ENCODE peak calls at places on chromosomes 6 and 20, in nine cellular contexts. One of them, this sample, is unnamed.

GRCh38 chr6:82917346-82918064 is 148.1 kb downstream of the UBE3D start:
- DNase-seq in astrocyte: peak
- DNase-seq in SIG-M5: no peak
- DNase-seq in iris pigment epithelial cell: peak
- DNase-seq in left cardiac atrium: no peak
- DNase-seq in T-helper 2 cell: no peak
- DNase-seq in lung microvascular endothelial cell: no peak
- DNase-seq in head of caudate nucleus: no peak
- DNase-seq in NCI-H1694: no peak
- DNase-seq in this sample: no peak

GRCh38 chr6:46102123-46102522 is 27.7 kb upstream of the ENPP4 start:
- DNase-seq in head of caudate nucleus: no peak
- DNase-seq in NCI-H1694: no peak
- DNase-seq in iris pigment epithelial cell: no peak
- DNase-seq in lung microvascular endothelial cell: no peak
- DNase-seq in astrocyte: no peak
- DNase-seq in T-helper 2 cell: no peak
- DNase-seq in SIG-M5: no peak
- DNase-seq in left cardiac atrium: no peak
- DNase-seq in this sample: no peak

GRCh38 chr6:163338671-163339405 is 75.7 kb upstream of the QKI start:
- DNase-seq in left cardiac atrium: peak
- DNase-seq in head of caudate nucleus: peak
- DNase-seq in iris pigment epithelial cell: peak
- DNase-seq in T-helper 2 cell: no peak
- DNase-seq in SIG-M5: no peak
- DNase-seq in astrocyte: peak
- DNase-seq in NCI-H1694: no peak
- DNase-seq in lung microvascular endothelial cell: peak
- DNase-seq in this sample: no peak

GRCh38 chr6:145025488-145025887 is 709.8 kb downstream of the EPM2A start:
- DNase-seq in astrocyte: no peak
- DNase-seq in iris pigment epithelial cell: no peak
- DNase-seq in head of caudate nucleus: no peak
- DNase-seq in SIG-M5: no peak
- DNase-seq in NCI-H1694: no peak
- DNase-seq in T-helper 2 cell: no peak
- DNase-seq in lung microvascular endothelial cell: no peak
- DNase-seq in left cardiac atrium: no peak
- DNase-seq in this sample: no peak

GRCh38 chr6:11210386-11211138 is 21.9 kb downstream of the NEDD9 start:
- DNase-seq in lung microvascular endothelial cell: no peak
- DNase-seq in head of caudate nucleus: no peak
- DNase-seq in astrocyte: no peak
- DNase-seq in iris pigment epithelial cell: no peak
- DNase-seq in T-helper 2 cell: no peak
- DNase-seq in left cardiac atrium: no peak
- DNase-seq in NCI-H1694: no peak
- DNase-seq in SIG-M5: no peak
- DNase-seq in this sample: peak

GRCh38 chr6:42555477-42556457 is 8.1 kb upstream of the UBR2 start:
- DNase-seq in T-helper 2 cell: no peak
- DNase-seq in left cardiac atrium: no peak
- DNase-seq in iris pigment epithelial cell: peak
- DNase-seq in lung microvascular endothelial cell: no peak
- DNase-seq in astrocyte: no peak
- DNase-seq in SIG-M5: no peak
- DNase-seq in head of caudate nucleus: no peak
- DNase-seq in NCI-H1694: no peak
- DNase-seq in this sample: no peak

GRCh38 chr6:30821862-30822784 is 62.2 kb upstream of the DDR1 start:
- DNase-seq in head of caudate nucleus: no peak
- DNase-seq in iris pigment epithelial cell: peak
- DNase-seq in T-helper 2 cell: no peak
- DNase-seq in astrocyte: no peak
- DNase-seq in SIG-M5: no peak
- DNase-seq in left cardiac atrium: no peak
- DNase-seq in lung microvascular endothelial cell: peak
- DNase-seq in NCI-H1694: peak
- DNase-seq in this sample: no peak

GRCh38 chr6:112221561-112221960 is 32.8 kb downstream of the LAMA4 start:
- DNase-seq in lung microvascular endothelial cell: no peak
- DNase-seq in astrocyte: no peak
- DNase-seq in SIG-M5: no peak
- DNase-seq in iris pigment epithelial cell: peak
- DNase-seq in head of caudate nucleus: no peak
- DNase-seq in NCI-H1694: no peak
- DNase-seq in left cardiac atrium: no peak
- DNase-seq in T-helper 2 cell: no peak
- DNase-seq in this sample: no peak

GRCh38 chr6:68719761-68720160 is 84.7 kb downstream of the ADGRB3 start:
- DNase-seq in left cardiac atrium: no peak
- DNase-seq in lung microvascular endothelial cell: no peak
- DNase-seq in NCI-H1694: no peak
- DNase-seq in astrocyte: no peak
- DNase-seq in head of caudate nucleus: no peak
- DNase-seq in iris pigment epithelial cell: no peak
- DNase-seq in T-helper 2 cell: no peak
- DNase-seq in SIG-M5: no peak
- DNase-seq in this sample: no peak

GRCh38 chr20:63441136-63441776 is 31.2 kb downstream of the KCNQ2 start:
- DNase-seq in left cardiac atrium: no peak
- DNase-seq in lung microvascular endothelial cell: no peak
- DNase-seq in astrocyte: no peak
- DNase-seq in T-helper 2 cell: no peak
- DNase-seq in NCI-H1694: no peak
- DNase-seq in iris pigment epithelial cell: no peak
- DNase-seq in head of caudate nucleus: no peak
- DNase-seq in SIG-M5: no peak
- DNase-seq in this sample: no peak

GRCh38 chr20:53942121-53942816 is 128.1 kb downstream of the BCAS1 start:
- DNase-seq in head of caudate nucleus: no peak
- DNase-seq in iris pigment epithelial cell: no peak
- DNase-seq in T-helper 2 cell: no peak
- DNase-seq in lung microvascular endothelial cell: no peak
- DNase-seq in NCI-H1694: no peak
- DNase-seq in left cardiac atrium: no peak
- DNase-seq in SIG-M5: no peak
- DNase-seq in astrocyte: peak
- DNase-seq in this sample: no peak

GRCh38 chr20:46348972-46349741 is 40.9 kb upstream of the CDH22 start:
- DNase-seq in iris pigment epithelial cell: peak
- DNase-seq in NCI-H1694: peak
- DNase-seq in head of caudate nucleus: peak
- DNase-seq in left cardiac atrium: peak
- DNase-seq in T-helper 2 cell: peak
- DNase-seq in lung microvascular endothelial cell: peak
- DNase-seq in SIG-M5: no peak
- DNase-seq in astrocyte: no peak
- DNase-seq in this sample: no peak

GRCh38 chr20:48852609-48853008 is 24.8 kb upstream of the PREX1 start:
- DNase-seq in lung microvascular endothelial cell: no peak
- DNase-seq in SIG-M5: no peak
- DNase-seq in left cardiac atrium: no peak
- DNase-seq in T-helper 2 cell: no peak
- DNase-seq in NCI-H1694: no peak
- DNase-seq in iris pigment epithelial cell: no peak
- DNase-seq in head of caudate nucleus: no peak
- DNase-seq in astrocyte: no peak
- DNase-seq in this sample: no peak

GRCh38 chr20:63946986-63947637 is 9.1 kb downstream of the UCKL1 start:
- DNase-seq in head of caudate nucleus: no peak
- DNase-seq in left cardiac atrium: peak
- DNase-seq in T-helper 2 cell: no peak
- DNase-seq in astrocyte: no peak
- DNase-seq in NCI-H1694: no peak
- DNase-seq in lung microvascular endothelial cell: no peak
- DNase-seq in SIG-M5: no peak
- DNase-seq in iris pigment epithelial cell: no peak
- DNase-seq in this sample: no peak

GRCh38 chr20:64229537-64230061 is 25.9 kb upstream of the PCMTD2 start:
- DNase-seq in left cardiac atrium: no peak
- DNase-seq in NCI-H1694: no peak
- DNase-seq in head of caudate nucleus: no peak
- DNase-seq in SIG-M5: no peak
- DNase-seq in astrocyte: no peak
- DNase-seq in iris pigment epithelial cell: no peak
- DNase-seq in T-helper 2 cell: no peak
- DNase-seq in lung microvascular endothelial cell: no peak
- DNase-seq in this sample: no peak

GRCh38 chr6:26569433-26569764 is 27.4 kb upstream of the ABT1 start:
- DNase-seq in SIG-M5: no peak
- DNase-seq in head of caudate nucleus: no peak
- DNase-seq in astrocyte: no peak
- DNase-seq in lung microvascular endothelial cell: no peak
- DNase-seq in NCI-H1694: no peak
- DNase-seq in left cardiac atrium: no peak
- DNase-seq in iris pigment epithelial cell: no peak
- DNase-seq in T-helper 2 cell: no peak
- DNase-seq in this sample: no peak

GRCh38 chr6:150547511-150548222 is 52.0 kb upstream of the PLEKHG1 start:
- DNase-seq in iris pigment epithelial cell: no peak
- DNase-seq in T-helper 2 cell: no peak
- DNase-seq in head of caudate nucleus: no peak
- DNase-seq in lung microvascular endothelial cell: no peak
- DNase-seq in NCI-H1694: no peak
- DNase-seq in astrocyte: no peak
- DNase-seq in SIG-M5: no peak
- DNase-seq in left cardiac atrium: peak
- DNase-seq in this sample: no peak

GRCh38 chr20:46020515-46020914 is 8.5 kb upstream of the SLC12A5 start:
- DNase-seq in left cardiac atrium: no peak
- DNase-seq in head of caudate nucleus: no peak
- DNase-seq in NCI-H1694: no peak
- DNase-seq in SIG-M5: no peak
- DNase-seq in lung microvascular endothelial cell: no peak
- DNase-seq in T-helper 2 cell: no peak
- DNase-seq in iris pigment epithelial cell: no peak
- DNase-seq in astrocyte: no peak
- DNase-seq in this sample: no peak

GRCh38 chr6:1679691-1680068 is 70.0 kb downstream of the FOXC1 start:
- DNase-seq in left cardiac atrium: no peak
- DNase-seq in lung microvascular endothelial cell: no peak
- DNase-seq in iris pigment epithelial cell: no peak
- DNase-seq in head of caudate nucleus: no peak
- DNase-seq in SIG-M5: no peak
- DNase-seq in NCI-H1694: no peak
- DNase-seq in astrocyte: peak
- DNase-seq in T-helper 2 cell: no peak
- DNase-seq in this sample: no peak

GRCh38 chr20:45392733-45393132 is 14.6 kb upstream of the TP53TG5 start:
- DNase-seq in astrocyte: no peak
- DNase-seq in iris pigment epithelial cell: no peak
- DNase-seq in head of caudate nucleus: peak
- DNase-seq in T-helper 2 cell: no peak
- DNase-seq in SIG-M5: no peak
- DNase-seq in left cardiac atrium: no peak
- DNase-seq in lung microvascular endothelial cell: no peak
- DNase-seq in NCI-H1694: no peak
- DNase-seq in this sample: no peak

This sample was measured in breast epithelium.